ENCODE peak calls at places on chromosomes 3 and 15, in nine cellular contexts. Z is fibroblast of pulmonary artery, Q is HCT116, U is cardiac fibroblast, L is IMR-90, V is Peyer's patch, P is testis, Y is tibial artery, J is adrenal gland. N is an unnamed sample.

GRCh38 chr3:14680716-14681115 is 5.8 kb downstream of the C3orf20 start:
- DNase-seq in V (no peak), Q (no peak), P (peak), Y (no peak), J (peak), Z (peak), U (peak), L (peak), N (no peak)

GRCh38 chr3:148360046-148360445 is 337.7 kb upstream of the AGTR1 start:
- DNase-seq in V (no peak), Y (no peak), Z (peak), Q (no peak), U (peak), L (peak), P (no peak), J (no peak), N (no peak)

GRCh38 chr15:94174399-94174802 is 57.0 kb upstream of the MCTP2 start:
- DNase-seq in U (no peak), L (peak), P (no peak), Q (no peak), Z (no peak), Y (no peak), V (no peak), J (no peak), N (no peak)

GRCh38 chr3:42265059-42265991 is 660 bp downstream of the CCK start:
- DNase-seq in J (no peak), L (no peak), P (no peak), Z (no peak), Y (no peak), V (no peak), U (no peak), Q (no peak), N (no peak)

GRCh38 chr3:197333901-197334639 is 35.7 kb upstream of the DLG1 start:
- DNase-seq in Q (no peak), Z (no peak), L (no peak), P (no peak), U (no peak), J (no peak), V (peak), Y (no peak), N (no peak)

GRCh38 chr15:52681441-52681840 is 2.3 kb upstream of the ATOSA start:
- DNase-seq in V (no peak), Q (no peak), J (no peak), U (no peak), Y (no peak), Z (no peak), L (no peak), P (no peak), N (no peak)

GRCh38 chr3:58025824-58026579 is 17.8 kb downstream of the FLNB start:
- DNase-seq in V (no peak), Y (no peak), Q (no peak), J (peak), Z (peak), U (peak), L (peak), P (no peak), N (no peak)

GRCh38 chr15:42130246-42130986 is 26.0 kb downstream of the PLA2G4F start:
- DNase-seq in V (peak), Z (no peak), J (no peak), P (no peak), L (no peak), Q (no peak), U (no peak), Y (no peak), N (no peak)

DNA sequence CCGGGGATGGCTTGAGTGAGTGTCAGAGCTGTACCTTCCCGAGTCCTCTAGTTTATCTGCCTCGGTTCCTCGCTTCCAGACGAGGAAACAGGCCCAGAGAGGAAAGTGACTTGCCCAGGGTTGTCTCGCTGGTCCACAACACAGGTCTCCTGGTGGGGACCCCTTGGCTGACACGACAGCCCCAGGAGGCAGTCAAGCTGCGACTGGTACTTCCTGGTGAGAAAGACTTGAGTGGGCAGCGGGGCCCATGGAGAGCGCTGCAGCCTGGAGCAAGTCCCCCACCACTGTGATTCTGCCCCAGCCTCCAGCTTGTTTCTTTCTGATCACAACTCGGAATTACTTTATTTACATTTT is 600 bp upstream of the CHRNA5 start:
- DNase-seq in P (no peak), V (no peak), Q (no peak), U (no peak), Y (no peak), J (no peak), L (no peak), Z (no peak), N (no peak)
- H3K4me3 ChIP-seq in P (peak), V (peak), Q (peak), U (no peak), Y (peak), J (no peak), L (no peak), Z (no peak), N (peak)

DNA sequence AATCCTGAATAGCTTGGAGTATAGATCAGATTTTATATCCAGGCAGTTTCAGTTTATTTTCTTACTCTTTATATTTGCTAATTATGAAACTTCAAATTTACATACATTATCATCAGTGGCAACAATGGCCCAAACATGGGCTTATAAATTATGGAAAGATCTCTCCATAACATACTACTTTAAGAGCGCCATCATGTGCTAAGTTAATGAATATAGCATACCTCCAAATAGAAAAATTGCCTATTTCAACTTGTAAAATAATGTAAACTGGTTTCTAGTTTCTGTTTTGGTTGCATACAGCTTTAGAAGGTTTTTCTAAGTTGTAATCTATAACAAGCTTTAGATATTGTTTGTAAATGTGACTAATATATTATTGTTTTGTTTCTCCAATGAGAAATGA is 531.3 kb upstream of the UBE2E2 start:
- DNase-seq in U (no peak), J (no peak), Q (no peak), Z (no peak), L (no peak), Y (no peak), P (no peak), V (no peak), N (no peak)
- TF ChIP-seq CTCF in U (no peak), J (no peak), Q (no peak), Z (no peak), L (no peak), Y (no peak), P (no peak), V (no peak), N (no peak)

GRCh38 chr3:177351757-177352158 is 154.5 kb upstream of the TBL1XR1 start:
- DNase-seq in L (no peak), U (no peak), Y (no peak), P (no peak), Z (no peak), Q (no peak), V (no peak), J (no peak), N (no peak)
- H3K4me3 ChIP-seq in L (no peak), U (no peak), Y (no peak), P (no peak), Z (no peak), Q (no peak), V (no peak), J (no peak), N (no peak)

GRCh38 chr15:31302778-31303433 is 23.7 kb upstream of the KLF13 start:
- DNase-seq in L (no peak), Y (peak), P (peak), Q (no peak), Z (no peak), U (no peak), V (peak), J (peak), N (no peak)
- TF ChIP-seq CTCF in L (no peak), Y (no peak), P (no peak), Q (no peak), Z (no peak), U (no peak), V (peak), J (no peak), N (peak)

GRCh38 chr3:160400631-160401150 is 1.2 kb downstream of the SMC4 start:
- DNase-seq in U (no peak), Y (peak), L (no peak), Q (no peak), Z (peak), J (peak), V (peak), P (peak), N (peak)

GRCh38 chr3:160402249-160403027 is 3.0 kb downstream of the SMC4 start:
- DNase-seq in U (no peak), V (no peak), Q (no peak), J (no peak), L (no peak), Y (no peak), P (no peak), Z (peak), N (no peak)

GRCh38 chr3:160401301-160402095 is 2.0 kb downstream of the SMC4 start:
- DNase-seq in Q (no peak), J (peak), P (peak), V (no peak), Y (no peak), U (peak), L (peak), Z (peak), N (no peak)

GRCh38 chr3:160403028-160403545 is 3.6 kb downstream of the SMC4 start:
- DNase-seq in U (peak), Q (no peak), Z (peak), L (peak), V (no peak), P (no peak), Y (no peak), J (no peak), N (no peak)

GRCh38 chr3:160403796-160404510 is 4.5 kb downstream of the SMC4 start:
- DNase-seq in U (peak), L (peak), Q (no peak), V (no peak), Y (no peak), J (no peak), P (no peak), Z (peak), N (no peak)
- H3K4me3 ChIP-seq in U (no peak), L (no peak), Q (no peak), V (peak), Y (peak), J (no peak), P (no peak), Z (peak), N (peak)

GRCh38 chr15:101642361-101642760 is 9.8 kb downstream of the TM2D3 start:
- DNase-seq in Y (no peak), J (no peak), Q (no peak), P (no peak), L (no peak), U (peak), V (no peak), Z (peak), N (no peak)
- TF ChIP-seq CTCF in Y (no peak), J (no peak), Q (no peak), P (no peak), L (no peak), U (peak), V (peak), Z (peak), N (peak)